ENCODE peak calls at places on chromosome 10, in six cellular contexts. One of them, this sample, is unnamed.

GRCh38 chr10:88980247-88980646 is 10.4 kb upstream of the FAS start:
- DNase-seq in choroid plexus epithelial cell: no peak
- DNase-seq in A172: no peak
- DNase-seq in WERI-Rb-1: no peak
- DNase-seq in NCI-H2081 treated with DMSO at 0.1 percent for 48 hours: no peak
- DNase-seq in Kasumi-1: no peak
- DNase-seq in this sample: no peak

GRCh38 chr10:79490400-79491081 is 21.8 kb upstream of the EIF5AL1 start:
- DNase-seq in Kasumi-1: no peak
- DNase-seq in A172: peak
- DNase-seq in NCI-H2081 treated with DMSO at 0.1 percent for 48 hours: no peak
- DNase-seq in choroid plexus epithelial cell: peak
- DNase-seq in WERI-Rb-1: peak
- DNase-seq in this sample: peak

GRCh38 chr10:974038-974784 is 14.0 kb upstream of the GTPBP4 start:
- DNase-seq in Kasumi-1: no peak
- DNase-seq in NCI-H2081 treated with DMSO at 0.1 percent for 48 hours: no peak
- DNase-seq in choroid plexus epithelial cell: peak
- DNase-seq in WERI-Rb-1: no peak
- DNase-seq in A172: peak
- DNase-seq in this sample: no peak

GRCh38 chr10:28858641-28859040 is 181.3 kb downstream of the BAMBI start:
- DNase-seq in A172: no peak
- DNase-seq in choroid plexus epithelial cell: no peak
- DNase-seq in Kasumi-1: no peak
- DNase-seq in NCI-H2081 treated with DMSO at 0.1 percent for 48 hours: no peak
- DNase-seq in WERI-Rb-1: no peak
- DNase-seq in this sample: no peak

GRCh38 chr10:97332586-97333350 is 1.8 kb downstream of the FRAT2 start:
- DNase-seq in A172: no peak
- DNase-seq in Kasumi-1: peak
- DNase-seq in WERI-Rb-1: no peak
- DNase-seq in choroid plexus epithelial cell: peak
- DNase-seq in NCI-H2081 treated with DMSO at 0.1 percent for 48 hours: no peak
- DNase-seq in this sample: peak

GRCh38 chr10:52319926-52320325 is 5.8 kb downstream of the DKK1 start:
- DNase-seq in choroid plexus epithelial cell: no peak
- DNase-seq in Kasumi-1: no peak
- DNase-seq in WERI-Rb-1: no peak
- DNase-seq in NCI-H2081 treated with DMSO at 0.1 percent for 48 hours: no peak
- DNase-seq in A172: peak
- DNase-seq in this sample: no peak

GRCh38 chr10:86963341-86963919 is 4.9 kb upstream of the ADIRF start:
- DNase-seq in choroid plexus epithelial cell: no peak
- DNase-seq in Kasumi-1: no peak
- DNase-seq in NCI-H2081 treated with DMSO at 0.1 percent for 48 hours: no peak
- DNase-seq in WERI-Rb-1: no peak
- DNase-seq in A172: no peak
- DNase-seq in this sample: no peak

GRCh38 chr10:72334832-72335393 is 19.8 kb downstream of the DNAJB12 start:
- DNase-seq in choroid plexus epithelial cell: peak
- DNase-seq in WERI-Rb-1: no peak
- DNase-seq in NCI-H2081 treated with DMSO at 0.1 percent for 48 hours: no peak
- DNase-seq in A172: peak
- DNase-seq in Kasumi-1: no peak
- DNase-seq in this sample: no peak

GRCh38 chr10:17006631-17007161 is 122.9 kb downstream of the CUBN start:
- DNase-seq in choroid plexus epithelial cell: no peak
- DNase-seq in A172: no peak
- DNase-seq in NCI-H2081 treated with DMSO at 0.1 percent for 48 hours: no peak
- DNase-seq in Kasumi-1: no peak
- DNase-seq in WERI-Rb-1: no peak
- DNase-seq in this sample: no peak

GRCh38 chr10:102159051-102159597 is 6.9 kb downstream of the NOLC1 start:
- DNase-seq in Kasumi-1: no peak
- DNase-seq in NCI-H2081 treated with DMSO at 0.1 percent for 48 hours: no peak
- DNase-seq in choroid plexus epithelial cell: peak
- DNase-seq in A172: peak
- DNase-seq in WERI-Rb-1: no peak
- DNase-seq in this sample: no peak

GRCh38 chr10:26448706-26449435 is 10.7 kb downstream of the APBB1IP start:
- DNase-seq in A172: no peak
- DNase-seq in WERI-Rb-1: no peak
- DNase-seq in Kasumi-1: peak
- DNase-seq in choroid plexus epithelial cell: no peak
- DNase-seq in NCI-H2081 treated with DMSO at 0.1 percent for 48 hours: no peak
- DNase-seq in this sample: no peak